ENCODE peak calls at places on chromosomes 4 and X, in nine cellular contexts. One of them, this sample, is unnamed.

GRCh38 chr4:130210871-130211270 is 1114.9 kb downstream of the C4orf33 start:
- DNase-seq in mesothelial cell of epicardium: no peak
- DNase-seq in stomach: no peak
- DNase-seq in GM13976: no peak
- DNase-seq in hepatocyte: no peak
- DNase-seq in HCT116: peak; percentile 2
- DNase-seq in type B pancreatic cell: no peak
- DNase-seq in breast epithelium: no peak
- DNase-seq in AG04450: no peak
- DNase-seq in this sample: no peak

GRCh38 chr4:11011249-11011648 is 326.7 kb upstream of the CLNK start:
- DNase-seq in AG04450: no peak
- DNase-seq in stomach: no peak
- DNase-seq in type B pancreatic cell: no peak
- DNase-seq in hepatocyte: no peak
- DNase-seq in mesothelial cell of epicardium: no peak
- DNase-seq in HCT116: no peak
- DNase-seq in breast epithelium: no peak
- DNase-seq in GM13976: no peak
- DNase-seq in this sample: no peak

GRCh38 chr4:85039526-85039925 is 73.0 kb upstream of the WDFY3 start:
- DNase-seq in type B pancreatic cell: no peak
- DNase-seq in HCT116: peak; percentile 22
- DNase-seq in hepatocyte: peak; percentile 5
- DNase-seq in AG04450: no peak
- DNase-seq in mesothelial cell of epicardium: no peak
- DNase-seq in GM13976: no peak
- DNase-seq in breast epithelium: no peak
- DNase-seq in stomach: no peak
- DNase-seq in this sample: no peak

GRCh38 chr4:74479009-74479408 is 34.1 kb downstream of the AREG start:
- DNase-seq in hepatocyte: no peak
- DNase-seq in type B pancreatic cell: no peak
- DNase-seq in breast epithelium: no peak
- DNase-seq in stomach: peak; percentile 27
- DNase-seq in HCT116: no peak
- DNase-seq in AG04450: no peak
- DNase-seq in GM13976: no peak
- DNase-seq in mesothelial cell of epicardium: no peak
- DNase-seq in this sample: no peak

GRCh38 chrX:131063613-131064012 is 5.5 kb downstream of the ARHGAP36 start:
- DNase-seq in type B pancreatic cell: no peak
- DNase-seq in mesothelial cell of epicardium: no peak
- DNase-seq in stomach: no peak
- DNase-seq in AG04450: no peak
- DNase-seq in HCT116: no peak
- DNase-seq in breast epithelium: no peak
- DNase-seq in hepatocyte: no peak
- DNase-seq in GM13976: no peak
- DNase-seq in this sample: no peak

GRCh38 chr4:77776182-77777134 is 42.7 kb downstream of the CNOT6L start:
- DNase-seq in AG04450: peak; percentile 18
- DNase-seq in HCT116: no peak
- DNase-seq in mesothelial cell of epicardium: no peak
- DNase-seq in breast epithelium: no peak
- DNase-seq in stomach: no peak
- DNase-seq in GM13976: no peak
- DNase-seq in hepatocyte: no peak
- DNase-seq in type B pancreatic cell: no peak
- DNase-seq in this sample: no peak

GRCh38 chrX:49956313-49956712 is 33.9 kb downstream of the CLCN5 start:
- DNase-seq in HCT116: no peak
- DNase-seq in breast epithelium: no peak
- DNase-seq in mesothelial cell of epicardium: no peak
- DNase-seq in AG04450: no peak
- DNase-seq in stomach: no peak
- DNase-seq in type B pancreatic cell: no peak
- DNase-seq in GM13976: no peak
- DNase-seq in hepatocyte: no peak
- DNase-seq in this sample: no peak

GRCh38 chr4:184891765-184892164 is 66.0 kb upstream of the ACSL1 start:
- DNase-seq in HCT116: no peak
- DNase-seq in type B pancreatic cell: no peak
- DNase-seq in AG04450: no peak
- DNase-seq in stomach: no peak
- DNase-seq in hepatocyte: no peak
- DNase-seq in mesothelial cell of epicardium: no peak
- DNase-seq in GM13976: no peak
- DNase-seq in breast epithelium: no peak
- DNase-seq in this sample: no peak

GRCh38 chr4:129140521-129140920 is 44.6 kb downstream of the C4orf33 start:
- DNase-seq in AG04450: no peak
- DNase-seq in hepatocyte: no peak
- DNase-seq in stomach: no peak
- DNase-seq in type B pancreatic cell: no peak
- DNase-seq in breast epithelium: no peak
- DNase-seq in GM13976: no peak
- DNase-seq in mesothelial cell of epicardium: no peak
- DNase-seq in HCT116: no peak
- DNase-seq in this sample: no peak

GRCh38 chr4:130573742-130574141 is 1477.8 kb downstream of the C4orf33 start:
- DNase-seq in mesothelial cell of epicardium: no peak
- DNase-seq in HCT116: no peak
- DNase-seq in GM13976: no peak
- DNase-seq in stomach: no peak
- DNase-seq in hepatocyte: no peak
- DNase-seq in type B pancreatic cell: no peak
- DNase-seq in breast epithelium: no peak
- DNase-seq in AG04450: no peak
- DNase-seq in this sample: no peak

GRCh38 chr4:83112239-83112638 is 2.3 kb downstream of the PLAC8 start:
- DNase-seq in type B pancreatic cell: no peak
- DNase-seq in stomach: no peak
- DNase-seq in hepatocyte: no peak
- DNase-seq in mesothelial cell of epicardium: no peak
- DNase-seq in breast epithelium: no peak
- DNase-seq in AG04450: no peak
- DNase-seq in HCT116: no peak
- DNase-seq in GM13976: peak; percentile 36
- DNase-seq in this sample: peak; percentile 42

GRCh38 chr4:123819362-123820035 is 422.9 kb downstream of the SPRY1 start:
- DNase-seq in mesothelial cell of epicardium: no peak
- DNase-seq in type B pancreatic cell: no peak
- DNase-seq in hepatocyte: no peak
- DNase-seq in HCT116: no peak
- DNase-seq in breast epithelium: no peak
- DNase-seq in GM13976: no peak
- DNase-seq in AG04450: no peak
- DNase-seq in stomach: no peak
- DNase-seq in this sample: no peak

GRCh38 chrX:44878780-44879179 is 5.8 kb downstream of the KDM6A start:
- DNase-seq in GM13976: no peak
- DNase-seq in stomach: no peak
- DNase-seq in breast epithelium: no peak
- DNase-seq in HCT116: no peak
- DNase-seq in hepatocyte: no peak
- DNase-seq in type B pancreatic cell: no peak
- DNase-seq in mesothelial cell of epicardium: no peak
- DNase-seq in AG04450: no peak
- DNase-seq in this sample: no peak

GRCh38 chr4:5770051-5770450 is 59.0 kb downstream of the EVC start:
- DNase-seq in mesothelial cell of epicardium: no peak
- DNase-seq in hepatocyte: no peak
- DNase-seq in stomach: peak; percentile 20
- DNase-seq in AG04450: no peak
- DNase-seq in GM13976: no peak
- DNase-seq in breast epithelium: no peak
- DNase-seq in type B pancreatic cell: peak; percentile 45
- DNase-seq in HCT116: no peak
- DNase-seq in this sample: no peak

GRCh38 chr4:138222041-138222440 is 20.1 kb downstream of the SLC7A11 start:
- DNase-seq in AG04450: peak; percentile 70
- DNase-seq in mesothelial cell of epicardium: no peak
- DNase-seq in breast epithelium: no peak
- DNase-seq in HCT116: no peak
- DNase-seq in type B pancreatic cell: no peak
- DNase-seq in stomach: no peak
- DNase-seq in hepatocyte: peak; percentile 17
- DNase-seq in GM13976: no peak
- DNase-seq in this sample: no peak

GRCh38 chrX:110399497-110399896 is 40.8 kb downstream of the RTL9 start:
- DNase-seq in AG04450: no peak
- DNase-seq in mesothelial cell of epicardium: no peak
- DNase-seq in stomach: no peak
- DNase-seq in hepatocyte: no peak
- DNase-seq in HCT116: no peak
- DNase-seq in type B pancreatic cell: no peak
- DNase-seq in breast epithelium: no peak
- DNase-seq in GM13976: no peak
- DNase-seq in this sample: no peak

GRCh38 chrX:110397353-110397752 is 38.7 kb downstream of the RTL9 start:
- DNase-seq in stomach: no peak
- DNase-seq in GM13976: no peak
- DNase-seq in mesothelial cell of epicardium: no peak
- DNase-seq in HCT116: no peak
- DNase-seq in hepatocyte: no peak
- DNase-seq in AG04450: no peak
- DNase-seq in breast epithelium: no peak
- DNase-seq in type B pancreatic cell: no peak
- DNase-seq in this sample: no peak

GRCh38 chrX:110395877-110396276 is 37.2 kb downstream of the RTL9 start:
- DNase-seq in AG04450: no peak
- DNase-seq in breast epithelium: no peak
- DNase-seq in type B pancreatic cell: no peak
- DNase-seq in HCT116: no peak
- DNase-seq in stomach: no peak
- DNase-seq in hepatocyte: no peak
- DNase-seq in mesothelial cell of epicardium: no peak
- DNase-seq in GM13976: no peak
- DNase-seq in this sample: no peak

GRCh38 chrX:110396777-110397176 is 38.1 kb downstream of the RTL9 start:
- DNase-seq in stomach: no peak
- DNase-seq in hepatocyte: no peak
- DNase-seq in breast epithelium: no peak
- DNase-seq in HCT116: no peak
- DNase-seq in AG04450: no peak
- DNase-seq in mesothelial cell of epicardium: no peak
- DNase-seq in GM13976: no peak
- DNase-seq in type B pancreatic cell: no peak
- DNase-seq in this sample: no peak

DNA sequence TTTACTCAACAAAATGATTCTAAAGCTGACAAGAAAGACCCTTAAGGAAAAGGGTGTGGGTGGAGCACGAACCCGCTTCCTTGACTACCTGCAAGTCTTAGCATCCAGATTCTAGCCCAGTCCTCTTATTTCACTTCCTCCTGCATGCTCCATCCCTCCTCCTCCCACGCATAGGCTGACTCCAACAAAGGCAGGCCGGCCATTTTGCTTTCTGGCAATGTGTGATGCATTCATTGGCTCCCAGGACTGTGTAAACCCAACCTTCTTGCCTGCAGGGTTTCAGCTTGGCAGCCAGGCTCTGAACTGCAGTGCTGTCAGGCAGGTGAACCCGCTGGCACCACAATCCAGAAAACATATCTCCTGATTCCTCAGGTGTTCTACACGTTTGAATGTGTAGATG is 39.3 kb downstream of the RTL9 start:
- DNase-seq in hepatocyte: no peak
- DNase-seq in type B pancreatic cell: no peak
- DNase-seq in GM13976: no peak
- DNase-seq in HCT116: no peak
- DNase-seq in breast epithelium: peak; percentile 28
- DNase-seq in AG04450: no peak
- DNase-seq in stomach: no peak
- DNase-seq in mesothelial cell of epicardium: no peak
- DNase-seq in this sample: no peak
- TF ChIP-seq CTCF in hepatocyte: no peak
- TF ChIP-seq CTCF in type B pancreatic cell: no peak
- TF ChIP-seq CTCF in GM13976: no peak
- TF ChIP-seq CTCF in HCT116: no peak
- TF ChIP-seq CTCF in breast epithelium: no peak
- TF ChIP-seq CTCF in AG04450: no peak
- TF ChIP-seq CTCF in stomach: no peak
- TF ChIP-seq CTCF in mesothelial cell of epicardium: no peak
- TF ChIP-seq CTCF in this sample: no peak

DNA sequence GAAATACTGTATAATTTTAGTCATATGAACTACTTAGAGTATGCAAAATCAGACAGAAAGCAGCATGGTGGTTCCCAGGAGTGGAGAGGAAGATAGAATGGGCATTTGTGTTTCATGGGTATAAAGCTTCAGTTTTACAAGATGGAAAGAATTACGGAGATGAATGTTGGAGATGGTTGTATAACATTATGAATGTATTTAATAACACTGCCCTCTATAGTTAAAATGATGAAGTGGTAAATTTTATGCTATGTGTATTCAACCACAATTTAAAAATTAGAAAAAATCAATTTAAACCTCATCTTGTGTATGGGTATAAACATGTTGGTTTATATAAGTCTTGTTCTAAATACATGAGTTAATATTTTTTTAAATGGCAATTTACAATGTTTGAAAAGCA is 521.1 kb downstream of the FSTL5 start:
- DNase-seq in AG04450: no peak
- DNase-seq in hepatocyte: no peak
- DNase-seq in GM13976: no peak
- DNase-seq in stomach: no peak
- DNase-seq in HCT116: no peak
- DNase-seq in mesothelial cell of epicardium: no peak
- DNase-seq in type B pancreatic cell: no peak
- DNase-seq in breast epithelium: no peak
- DNase-seq in this sample: no peak
- TF ChIP-seq CTCF in AG04450: peak; percentile 10
- TF ChIP-seq CTCF in hepatocyte: peak; percentile 35
- TF ChIP-seq CTCF in GM13976: no peak
- TF ChIP-seq CTCF in stomach: no peak
- TF ChIP-seq CTCF in HCT116: no peak
- TF ChIP-seq CTCF in mesothelial cell of epicardium: peak; percentile 42
- TF ChIP-seq CTCF in type B pancreatic cell: peak; percentile 50
- TF ChIP-seq CTCF in breast epithelium: no peak
- TF ChIP-seq CTCF in this sample: no peak

DNA sequence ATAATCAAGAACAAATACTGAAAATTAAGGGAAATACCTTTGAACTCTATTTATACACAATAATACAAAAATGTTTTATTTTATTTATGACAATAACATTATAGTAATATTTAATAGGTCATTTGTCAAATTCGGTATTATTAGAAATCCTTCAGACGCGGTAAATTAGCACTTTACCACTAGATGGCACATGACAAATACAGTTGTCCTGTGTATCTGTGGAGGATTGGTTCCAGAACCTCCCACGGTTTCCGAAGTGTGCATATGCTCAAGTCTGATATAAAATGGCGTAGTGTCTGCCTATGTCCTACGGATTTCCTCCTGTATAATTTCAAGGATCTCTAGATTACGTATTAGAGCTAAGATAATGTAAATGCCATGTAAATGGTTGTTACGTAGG is 8.1 kb upstream of the LINC00632 start:
- DNase-seq in stomach: no peak
- DNase-seq in mesothelial cell of epicardium: no peak
- DNase-seq in type B pancreatic cell: no peak
- DNase-seq in AG04450: no peak
- DNase-seq in breast epithelium: no peak
- DNase-seq in GM13976: no peak
- DNase-seq in HCT116: no peak
- DNase-seq in hepatocyte: peak; percentile 22
- DNase-seq in this sample: no peak
- TF ChIP-seq CTCF in stomach: no peak
- TF ChIP-seq CTCF in mesothelial cell of epicardium: peak; percentile 47
- TF ChIP-seq CTCF in type B pancreatic cell: peak; percentile 72
- TF ChIP-seq CTCF in AG04450: peak; percentile 37
- TF ChIP-seq CTCF in breast epithelium: no peak
- TF ChIP-seq CTCF in GM13976: peak; percentile 3
- TF ChIP-seq CTCF in HCT116: peak; percentile 6
- TF ChIP-seq CTCF in hepatocyte: peak; percentile 46
- TF ChIP-seq CTCF in this sample: peak; percentile 41

GRCh38 chr4:52107745-52108144 is 56.6 kb downstream of the SPATA18 start:
- DNase-seq in AG04450: no peak
- DNase-seq in breast epithelium: no peak
- DNase-seq in type B pancreatic cell: no peak
- DNase-seq in stomach: no peak
- DNase-seq in hepatocyte: no peak
- DNase-seq in mesothelial cell of epicardium: no peak
- DNase-seq in HCT116: no peak
- DNase-seq in GM13976: no peak
- DNase-seq in this sample: no peak
- TF ChIP-seq CTCF in AG04450: no peak
- TF ChIP-seq CTCF in breast epithelium: no peak
- TF ChIP-seq CTCF in type B pancreatic cell: peak; percentile 53
- TF ChIP-seq CTCF in stomach: no peak
- TF ChIP-seq CTCF in hepatocyte: peak; percentile 16
- TF ChIP-seq CTCF in mesothelial cell of epicardium: no peak
- TF ChIP-seq CTCF in HCT116: peak; percentile 29
- TF ChIP-seq CTCF in GM13976: no peak
- TF ChIP-seq CTCF in this sample: no peak